ENCODE peak calls at places on chromosomes 12 and 14, in five cellular contexts. U is transverse colon, Y is lower lobe of right lung, P is AG04449, S is gastrocnemius medialis. Z is an unnamed sample.

GRCh38 chr12:94172031-94172430 is 23.7 kb downstream of the PLXNC1 start:
- DNase-seq in U (peak), Y (no peak), P (no peak), S (no peak), Z (no peak)

GRCh38 chr14:31884776-31885379 is 192.2 kb upstream of the ARHGAP5 start:
- DNase-seq in U (no peak), Y (no peak), P (no peak), S (no peak), Z (no peak)

GRCh38 chr14:61179776-61180398 is 101.3 kb downstream of the TMEM30B start:
- DNase-seq in U (no peak), Y (no peak), P (no peak), S (no peak), Z (no peak)

GRCh38 chr14:105398044-105398725 is at the start of gene TEX22:
- DNase-seq in U (peak), Y (peak), P (no peak), S (peak), Z (peak)

GRCh38 chr14:91377700-91378652 is 39.6 kb downstream of the CCDC88C start:
- DNase-seq in U (peak), Y (no peak), P (no peak), S (no peak), Z (no peak)

GRCh38 chr12:82019533-82019932 is 260.4 kb upstream of the PPFIA2 start:
- DNase-seq in U (no peak), Y (no peak), P (no peak), S (no peak), Z (no peak)

GRCh38 chr12:29455087-29455486 is 42.4 kb downstream of the OVCH1 start:
- DNase-seq in U (no peak), Y (no peak), P (no peak), S (no peak), Z (no peak)

GRCh38 chr12:75998292-75999063 is 33.1 kb downstream of the PHLDA1 start:
- DNase-seq in U (no peak), Y (no peak), P (no peak), S (no peak), Z (no peak)

GRCh38 chr12:82314406-82314892 is 43.7 kb downstream of the CCDC59 start:
- DNase-seq in U (peak), Y (peak), P (no peak), S (no peak), Z (no peak)

GRCh38 chr12:211142-211465 is 2.9 kb downstream of the SLC6A12 start:
- DNase-seq in U (no peak), Y (no peak), P (no peak), S (no peak), Z (no peak)

GRCh38 chr12:88303335-88303734 is 161.2 kb downstream of the TMTC3 start:
- DNase-seq in U (no peak), Y (no peak), P (no peak), S (no peak), Z (no peak)

GRCh38 chr12:1157046-1157445 is 166.0 kb downstream of the ERC1 start:
- DNase-seq in U (no peak), Y (no peak), P (no peak), S (no peak), Z (no peak)

GRCh38 chr14:98960617-98961013 is 311.4 kb downstream of the BCL11B start:
- DNase-seq in U (no peak), Y (no peak), P (no peak), S (no peak), Z (no peak)

GRCh38 chr12:131912526-131913274 is 16.4 kb upstream of the PUS1 start:
- DNase-seq in U (peak), Y (no peak), P (peak), S (peak), Z (peak)

GRCh38 chr12:111812881-111813741 is 28.9 kb upstream of the MAPKAPK5 start:
- DNase-seq in U (peak), Y (peak), P (peak), S (peak), Z (no peak)

GRCh38 chr14:32028599-32028998 is 48.5 kb upstream of the ARHGAP5 start:
- DNase-seq in U (no peak), Y (no peak), P (no peak), S (no peak), Z (no peak)

GRCh38 chr12:54066408-54066807 is 12.8 kb downstream of the HOXC4 start:
- DNase-seq in U (no peak), Y (no peak), P (no peak), S (no peak), Z (no peak)

GRCh38 chr12:122326597-122326996 is 60.3 kb upstream of the VPS33A start:
- DNase-seq in U (no peak), Y (no peak), P (no peak), S (no peak), Z (no peak)

GRCh38 chr12:51821423-51822260 is 26.9 kb downstream of the FIGNL2 start:
- DNase-seq in U (no peak), Y (no peak), P (no peak), S (no peak), Z (no peak)

GRCh38 chr14:95021588-95021987 is 135.7 kb downstream of the DICER1 start:
- DNase-seq in U (no peak), Y (no peak), P (no peak), S (no peak), Z (no peak)
- TF ChIP-seq CTCF in U (no peak), Y (no peak), P (no peak), S (no peak), Z (no peak)

DNA sequence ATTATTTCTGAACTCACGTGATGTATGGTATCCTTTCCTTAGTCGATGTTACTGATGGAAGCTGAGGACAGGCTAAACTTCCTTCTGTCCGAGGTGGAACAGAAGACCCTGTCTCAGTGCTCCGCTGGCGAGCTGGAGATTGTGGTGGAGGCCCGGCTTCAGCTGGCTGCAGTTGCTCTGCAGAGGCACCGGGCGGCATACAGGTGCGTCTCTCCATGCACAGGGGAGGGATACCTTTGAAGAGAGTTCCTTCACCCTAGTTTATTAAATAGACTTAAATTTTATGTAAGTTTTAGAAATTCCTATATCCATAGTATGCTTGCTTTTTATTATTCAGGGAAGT is 186.7 kb upstream of the NEDD1 start:
- DNase-seq in U (peak), Y (no peak), P (no peak), S (no peak), Z (no peak)
- TF ChIP-seq CTCF in U (no peak), Y (no peak), P (no peak), S (no peak), Z (peak)

DNA sequence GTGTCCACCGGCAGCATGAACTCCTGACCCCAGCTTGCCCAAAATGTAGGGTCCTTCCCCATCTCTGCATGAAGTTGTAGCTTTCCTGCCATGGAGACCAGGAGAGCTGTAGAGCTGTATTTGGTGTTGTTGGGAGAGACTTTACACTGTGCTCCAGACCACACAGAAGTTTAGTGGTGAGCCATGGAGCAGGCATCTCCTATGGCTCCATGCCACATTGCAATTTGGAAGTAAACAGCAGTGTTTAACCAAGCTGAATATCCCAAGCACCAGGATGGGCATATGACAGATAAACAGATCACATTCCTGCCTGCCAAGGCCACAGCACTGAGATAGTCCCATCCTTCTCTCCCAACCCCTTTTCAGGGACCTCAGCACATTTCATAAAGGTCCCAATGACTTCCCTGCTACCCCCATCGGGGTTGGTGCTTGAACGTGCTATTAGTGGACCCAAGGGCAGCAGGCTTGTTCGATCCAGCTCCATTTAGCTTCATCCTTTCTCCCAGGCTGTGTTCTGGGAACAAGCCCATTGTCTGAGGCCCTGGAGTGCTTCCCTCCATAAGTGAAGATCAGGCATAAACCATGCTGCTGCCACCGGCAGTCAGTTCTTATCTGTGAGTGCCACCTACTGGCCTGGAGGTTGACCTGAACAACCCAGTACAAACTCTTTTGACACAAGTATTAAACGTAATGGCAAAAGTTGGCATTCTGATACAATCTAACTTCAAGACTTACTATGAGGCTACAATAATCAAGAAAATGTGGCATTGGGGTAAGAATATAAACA is 172.3 kb upstream of the ATXN7L3B start:
- DNase-seq in U (no peak), Y (peak), P (no peak), S (no peak), Z (no peak)
- TF ChIP-seq CTCF in U (no peak), Y (peak), P (peak), S (no peak), Z (peak)

DNA sequence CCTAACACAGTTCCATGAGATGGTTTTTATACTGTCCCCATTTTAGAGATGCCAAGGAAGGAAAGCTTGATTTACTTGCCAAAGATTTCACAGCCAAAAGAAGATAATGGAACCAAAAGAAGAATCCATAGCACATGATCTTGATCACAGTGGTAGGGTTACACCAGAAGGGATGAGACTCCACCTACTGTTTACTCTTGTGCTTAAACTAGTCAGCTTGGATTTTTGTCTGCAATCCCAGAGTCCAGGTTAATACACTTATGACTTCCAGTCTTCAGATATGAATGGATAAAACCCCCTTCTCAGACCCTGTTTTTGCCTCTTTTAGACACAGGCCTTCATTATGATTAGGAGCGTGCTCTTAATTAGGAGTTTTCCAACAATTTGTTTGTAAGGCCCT is 454.2 kb downstream of the AEBP2 start:
- DNase-seq in U (no peak), Y (no peak), P (no peak), S (no peak), Z (no peak)
- TF ChIP-seq CTCF in U (no peak), Y (peak), P (peak), S (no peak), Z (peak)

GRCh38 chr12:6278439-6279255 is 31.8 kb upstream of the PLEKHG6 start:
- DNase-seq in U (peak), Y (peak), P (no peak), S (peak), Z (no peak)

GRCh38 chr12:6277982-6278438 is 32.5 kb upstream of the PLEKHG6 start:
- DNase-seq in U (peak), Y (peak), P (no peak), S (peak), Z (no peak)

GRCh38 chr12:6275609-6276246 is 34.8 kb upstream of the PLEKHG6 start:
- DNase-seq in U (no peak), Y (peak), P (no peak), S (no peak), Z (no peak)

GRCh38 chr12:6276247-6276887 is 34.1 kb upstream of the PLEKHG6 start:
- DNase-seq in U (no peak), Y (peak), P (no peak), S (no peak), Z (no peak)

GRCh38 chr12:6276936-6277615 is 33.4 kb upstream of the PLEKHG6 start:
- DNase-seq in U (peak), Y (peak), P (no peak), S (no peak), Z (no peak)
- TF ChIP-seq CTCF in U (no peak), Y (peak), P (no peak), S (no peak), Z (peak)

GRCh38 chr14:20381341-20381740 is 32.0 kb downstream of the TEP1 start:
- DNase-seq in U (no peak), Y (no peak), P (no peak), S (no peak), Z (no peak)
- TF ChIP-seq CTCF in U (no peak), Y (no peak), P (no peak), S (no peak), Z (no peak)

GRCh38 chr14:100203962-100204834 is 34.7 kb upstream of the YY1 start:
- DNase-seq in U (no peak), Y (no peak), P (no peak), S (no peak), Z (no peak)
- TF ChIP-seq CTCF in U (no peak), Y (no peak), P (no peak), S (no peak), Z (no peak)

Z was measured in BJ.